ENCODE peak calls at places on chromosomes 12 and 14, in ten cellular contexts. O is GM23248; R is ovary; M is spleen; V is fibroblast of lung; L is HL-60; S is mesendoderm; P is left ventricle myocardium inferior; X is naive thymus-derived CD4-positive, alpha-beta T cell; A is lower lobe of right lung. W is an unnamed sample. For H3K27me3, the result is how much of the 10 kb centered on the place peaks cover.

GRCh38 chr14:76812093-76812421 is 625 bp downstream of the ANGEL1 start:
- DNase-seq in O (no peak), R (no peak), M (no peak), V (no peak), L (no peak), S (peak), P (no peak), X (no peak), A (no peak), W (no peak)

GRCh38 chr12:97182719-97183118 is 275.7 kb downstream of the NEDD1 start:
- DNase-seq in O (no peak), R (no peak), M (no peak), V (no peak), L (no peak), S (no peak), P (no peak), X (no peak), A (no peak), W (no peak)

GRCh38 chr12:42343721-42344120 is 17.8 kb downstream of the PPHLN1 start:
- DNase-seq in O (no peak), R (no peak), M (no peak), V (no peak), L (no peak), S (no peak), P (no peak), X (no peak), A (no peak), W (no peak)

GRCh38 chr12:29158364-29158763 is 9.3 kb downstream of the FAR2 start:
- DNase-seq in O (no peak), R (no peak), M (no peak), V (no peak), L (peak), S (no peak), P (no peak), X (no peak), A (peak), W (no peak)

GRCh38 chr12:70227911-70228310 is 15.3 kb upstream of the CNOT2 start:
- DNase-seq in O (no peak), R (no peak), M (no peak), V (no peak), L (no peak), S (no peak), P (no peak), X (no peak), A (no peak), W (no peak)

GRCh38 chr12:94970560-94970959 is 32.9 kb downstream of the NDUFA12 start:
- DNase-seq in O (no peak), R (no peak), M (no peak), V (no peak), L (no peak), S (no peak), P (no peak), X (no peak), A (no peak), W (no peak)

GRCh38 chr12:117744418-117744817 is 224.4 kb downstream of the KSR2 start:
- DNase-seq in O (no peak), R (no peak), M (no peak), V (no peak), L (no peak), S (no peak), P (no peak), X (no peak), A (no peak), W (no peak)

GRCh38 chr12:71848212-71848611 is 8.7 kb downstream of the TBC1D15 start:
- DNase-seq in O (peak), R (no peak), M (no peak), V (no peak), L (no peak), S (no peak), P (no peak), X (no peak), A (no peak), W (no peak)

GRCh38 chr12:14540801-14541462 is 26.8 kb downstream of the PLBD1 start:
- DNase-seq in O (no peak), R (no peak), M (no peak), V (no peak), L (no peak), S (no peak), P (no peak), X (no peak), A (no peak), W (no peak)

GRCh38 chr14:50559990-50560928 is at the start of gene ATL1:
- DNase-seq in O (peak), R (peak), M (peak), V (peak), L (peak), S (peak), P (peak), X (peak), A (peak), W (peak)

GRCh38 chr12:53764630-53765029 is 12.9 kb upstream of the CISTR start:
- DNase-seq in O (no peak), R (no peak), M (no peak), V (no peak), L (no peak), S (no peak), P (no peak), X (no peak), A (no peak), W (no peak)

GRCh38 chr12:53759261-53759660 is 7.5 kb upstream of the CISTR start:
- DNase-seq in O (no peak), R (no peak), M (no peak), V (no peak), L (no peak), S (no peak), P (no peak), X (no peak), A (no peak), W (no peak)

GRCh38 chr12:53757095-53757770 is 5.5 kb upstream of the CISTR start:
- DNase-seq in O (peak), R (peak), M (peak), V (peak), L (peak), S (peak), P (peak), X (peak), A (peak), W (peak)

GRCh38 chr12:53758081-53758769 is 6.4 kb upstream of the CISTR start:
- DNase-seq in O (no peak), R (no peak), M (no peak), V (no peak), L (peak), S (no peak), P (no peak), X (no peak), A (no peak), W (no peak)

DNA sequence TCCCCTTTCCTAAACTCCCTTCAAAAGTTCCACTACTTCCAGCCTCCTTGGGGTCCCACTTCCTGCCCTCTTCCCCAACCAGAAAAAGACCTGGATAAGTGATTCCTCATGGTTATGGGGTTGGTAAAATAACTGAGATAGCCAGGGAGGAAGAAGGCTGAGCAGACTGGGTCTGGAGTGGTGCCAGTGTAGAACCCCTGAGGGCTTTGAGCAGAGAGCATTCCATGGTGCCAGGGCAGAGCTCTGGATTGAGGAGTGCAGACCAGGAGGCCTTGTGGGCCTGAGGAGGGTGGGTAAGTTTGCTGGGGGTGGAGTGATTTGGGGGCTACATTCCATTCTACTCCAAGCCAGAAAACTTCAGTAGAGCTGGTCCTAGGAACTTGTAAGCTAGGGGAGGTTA is 9.5 kb upstream of the CISTR start:
- DNase-seq in O (no peak), R (no peak), M (no peak), V (no peak), L (no peak), S (no peak), P (no peak), X (no peak), A (no peak), W (no peak)
- H3K27me3 ChIP-seq in O (half or more), R (under half), M (half or more), V (under half), L (under half), S (under half), P (half or more), X (under half), A (under half), W (under half)

DNA sequence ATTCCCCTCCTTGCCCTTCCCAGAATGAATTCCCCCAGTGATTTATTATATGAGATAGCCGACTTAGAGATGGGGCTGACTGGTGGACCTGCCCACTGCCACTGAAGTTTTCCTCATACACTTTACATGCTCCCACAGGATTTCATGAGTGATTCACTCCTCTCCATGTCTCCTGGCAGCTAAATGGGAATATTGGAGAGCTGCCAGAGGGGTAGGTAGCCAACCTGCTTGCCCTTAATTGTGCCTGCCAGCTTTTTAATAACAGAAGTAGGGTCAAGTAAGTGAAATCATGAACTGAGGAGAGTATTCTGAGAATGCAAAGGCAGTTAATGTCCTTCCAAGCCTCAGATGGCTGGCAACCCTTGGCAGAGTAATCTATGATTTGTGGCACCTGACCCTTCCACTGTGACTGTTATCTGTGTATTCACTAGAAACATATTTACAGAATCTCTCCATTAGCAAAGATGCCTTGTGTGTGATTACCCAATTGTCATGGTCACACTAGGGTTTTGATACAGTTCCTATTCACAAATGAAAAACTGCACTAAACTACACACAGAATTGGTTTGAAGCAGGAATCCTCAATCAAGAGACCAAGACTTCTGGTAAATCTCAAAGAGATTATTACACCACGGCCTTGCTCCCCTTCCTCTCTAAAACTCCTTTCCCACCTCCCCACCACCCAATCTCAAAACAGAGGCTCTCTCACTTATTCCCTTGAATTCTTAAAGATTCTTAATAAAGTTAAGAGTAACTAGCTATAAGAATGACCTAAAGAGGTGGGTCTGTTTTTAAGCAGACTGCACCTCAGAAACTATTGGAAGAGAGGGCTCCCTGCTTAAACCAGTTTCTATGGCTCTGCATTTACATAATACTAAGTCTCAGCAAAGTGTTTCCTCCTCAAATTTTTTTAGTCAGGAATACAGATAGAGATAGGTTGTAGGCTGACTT is 17.2 kb downstream of the NKX2-1 start:
- DNase-seq in O (no peak), R (no peak), M (no peak), V (no peak), L (no peak), S (no peak), P (no peak), X (no peak), A (no peak), W (no peak)
- H3K27me3 ChIP-seq in O (half or more), R (under half), M (half or more), V (under half), L (half or more), S (half or more), P (half or more), X (under half), A (half or more), W (under half)

GRCh38 chr12:130688027-130688778 is 27.9 kb downstream of the RIMBP2 start:
- DNase-seq in O (no peak), R (no peak), M (peak), V (no peak), L (no peak), S (no peak), P (no peak), X (no peak), A (no peak), W (no peak)

GRCh38 chr12:130685250-130685649 is 30.8 kb downstream of the RIMBP2 start:
- DNase-seq in O (no peak), R (no peak), M (peak), V (no peak), L (no peak), S (peak), P (no peak), X (no peak), A (no peak), W (no peak)

GRCh38 chr12:130687190-130687589 is 28.9 kb downstream of the RIMBP2 start:
- DNase-seq in O (no peak), R (no peak), M (no peak), V (no peak), L (no peak), S (no peak), P (no peak), X (no peak), A (no peak), W (no peak)

GRCh38 chr12:130685850-130686249 is 30.2 kb downstream of the RIMBP2 start:
- DNase-seq in O (no peak), R (no peak), M (peak), V (no peak), L (no peak), S (no peak), P (no peak), X (no peak), A (no peak), W (no peak)

DNA sequence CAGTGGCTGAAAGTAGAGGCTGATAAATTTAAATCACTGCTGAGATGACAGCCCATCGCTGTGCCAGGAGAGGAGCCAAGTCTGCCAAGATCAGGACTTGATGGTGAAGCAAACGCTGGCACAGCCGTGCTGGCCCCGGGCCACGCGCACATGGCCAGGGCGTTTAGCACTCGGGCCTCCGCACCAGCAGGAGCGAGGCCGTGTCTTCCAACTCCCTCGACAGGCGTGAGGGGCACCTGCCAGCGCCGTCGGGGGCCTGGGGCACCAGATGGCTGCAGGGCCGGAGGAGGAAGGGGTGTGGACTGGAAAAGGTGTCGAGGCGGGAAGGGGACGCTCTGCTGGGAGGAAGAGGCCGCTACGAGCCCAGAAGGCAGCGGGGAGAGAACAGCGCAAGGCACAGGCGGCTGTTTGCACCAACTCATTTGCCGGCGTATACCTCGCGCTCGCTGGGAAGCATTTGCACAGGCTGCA is 29.6 kb downstream of the RIMBP2 start:
- DNase-seq in O (no peak), R (no peak), M (peak), V (no peak), L (no peak), S (peak), P (no peak), X (no peak), A (no peak), W (no peak)
- H3K27me3 ChIP-seq in O (under half), R (under half), M (under half), V (under half), L (under half), S (under half), P (half or more), X (under half), A (under half), W (under half)

GRCh38 chr14:60485057-60485599 is 735 bp downstream of the C14orf39 start:
- DNase-seq in O (no peak), R (no peak), M (no peak), V (no peak), L (no peak), S (peak), P (no peak), X (no peak), A (no peak), W (no peak)

GRCh38 chr14:60482743-60483142 is 3.1 kb downstream of the C14orf39 start:
- DNase-seq in O (no peak), R (no peak), M (no peak), V (no peak), L (no peak), S (no peak), P (no peak), X (no peak), A (no peak), W (no peak)

GRCh38 chr14:60488175-60488574 is 2.3 kb upstream of the C14orf39 start:
- DNase-seq in O (no peak), R (no peak), M (no peak), V (no peak), L (no peak), S (no peak), P (no peak), X (no peak), A (no peak), W (no peak)

GRCh38 chr14:60487211-60487610 is 1.3 kb upstream of the C14orf39 start:
- DNase-seq in O (no peak), R (no peak), M (no peak), V (no peak), L (no peak), S (no peak), P (no peak), X (no peak), A (no peak), W (no peak)

DNA sequence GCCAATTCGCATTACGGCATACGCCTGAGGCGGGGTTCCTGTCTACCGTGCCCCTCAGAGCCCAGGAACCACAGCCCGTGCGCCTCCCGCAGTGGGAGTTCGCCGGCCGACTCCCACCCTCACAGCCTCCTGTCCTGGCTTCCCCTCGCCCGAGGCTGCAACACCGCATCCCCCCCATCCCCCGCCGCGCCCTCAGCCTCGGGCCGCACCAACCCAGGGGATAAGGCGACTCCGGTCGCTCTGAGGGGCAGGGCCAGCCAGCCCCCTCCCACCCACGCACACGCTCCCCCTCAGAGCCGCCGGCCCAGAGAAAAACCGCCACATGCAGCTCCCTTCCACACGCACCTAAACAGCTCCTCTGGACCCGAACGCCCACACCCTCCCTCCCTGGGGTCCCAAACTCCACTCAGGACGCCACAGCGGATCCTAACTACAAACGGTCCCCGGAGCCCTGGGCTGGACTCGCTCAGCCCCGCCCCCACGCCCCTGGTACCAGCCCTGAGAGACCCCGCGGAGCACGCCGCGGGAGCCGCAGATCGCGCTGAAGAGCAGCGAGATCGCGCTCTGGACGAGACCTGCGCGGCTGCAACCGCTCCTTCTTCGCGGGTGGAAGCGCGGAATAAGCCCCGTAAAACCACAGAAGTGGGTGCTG is at the start of gene C14orf39:
- DNase-seq in O (peak), R (no peak), M (no peak), V (peak), L (no peak), S (peak), P (no peak), X (no peak), A (no peak), W (no peak)
- H3K27me3 ChIP-seq in O (half or more), R (under half), M (half or more), V (under half), L (under half), S (under half), P (half or more), X (under half), A (under half), W (under half)

GRCh38 chr14:56797569-56798446 is 12.5 kb downstream of the OTX2 start:
- DNase-seq in O (peak), R (no peak), M (no peak), V (no peak), L (no peak), S (peak), P (no peak), X (no peak), A (no peak), W (no peak)
- H3K27me3 ChIP-seq in O (half or more), R (under half), M (half or more), V (half or more), L (half or more), S (under half), P (half or more), X (under half), A (half or more), W (under half)

GRCh38 chr12:58860050-58860787 is 60.1 kb downstream of the LRIG3 start:
- DNase-seq in O (no peak), R (no peak), M (no peak), V (no peak), L (no peak), S (peak), P (no peak), X (no peak), A (no peak), W (no peak)
- H3K27me3 ChIP-seq in O (under half), R (under half), M (under half), V (under half), L (under half), S (under half), P (under half), X (under half), A (under half), W (under half)

GRCh38 chr12:50057896-50058670 is 687 bp downstream of the ASIC1 start:
- DNase-seq in O (no peak), R (no peak), M (no peak), V (no peak), L (no peak), S (no peak), P (no peak), X (no peak), A (peak), W (no peak)
- H3K27me3 ChIP-seq in O (under half), R (under half), M (half or more), V (under half), L (under half), S (under half), P (half or more), X (under half), A (under half), W (under half)

GRCh38 chr12:53196486-53196885 is 10.6 kb downstream of the ITGB7 start:
- DNase-seq in O (no peak), R (no peak), M (no peak), V (no peak), L (no peak), S (no peak), P (no peak), X (no peak), A (no peak), W (no peak)

GRCh38 chr12:53195516-53196420 is 11.3 kb downstream of the ITGB7 start:
- DNase-seq in O (peak), R (no peak), M (no peak), V (no peak), L (no peak), S (no peak), P (no peak), X (no peak), A (no peak), W (no peak)

GRCh38 chr12:53194973-53195372 is 12.1 kb downstream of the ITGB7 start:
- DNase-seq in O (no peak), R (no peak), M (no peak), V (no peak), L (no peak), S (no peak), P (no peak), X (no peak), A (no peak), W (no peak)

GRCh38 chr12:53198470-53199110 is 8.5 kb downstream of the ITGB7 start:
- DNase-seq in O (no peak), R (no peak), M (no peak), V (no peak), L (no peak), S (no peak), P (no peak), X (no peak), A (no peak), W (peak)

GRCh38 chr12:53197011-53197640 is 9.9 kb downstream of the ITGB7 start:
- DNase-seq in O (no peak), R (no peak), M (no peak), V (no peak), L (no peak), S (no peak), P (no peak), X (no peak), A (no peak), W (no peak)
- H3K27me3 ChIP-seq in O (under half), R (under half), M (under half), V (under half), L (under half), S (under half), P (under half), X (under half), A (under half), W (under half)

W was measured in CD8-positive, alpha-beta memory T cell.